ENCODE peak calls at places on chromosomes 7 and 10, in eight cellular contexts. One of them, this sample, is unnamed.
A peak's percentile ranks its signal among the peaks of the same experiment; 100 is the strongest.

GRCh38 chr7:153381275-153382119 is 621.9 kb downstream of the ACTR3B start:
- DNase-seq in HFFc6: no peak
- DNase-seq in mammary epithelial cell: peak; percentile 0
- DNase-seq in astrocyte of the spinal cord: no peak
- DNase-seq in endothelial cell: peak; percentile 38
- DNase-seq in osteocyte: peak; percentile 48
- DNase-seq in CD8-positive, alpha-beta T cell: no peak
- DNase-seq in choroid plexus epithelial cell: no peak
- DNase-seq in this sample: no peak

GRCh38 chr7:38448076-38448475 is 174.6 kb upstream of the TARP start:
- DNase-seq in choroid plexus epithelial cell: peak; percentile 41
- DNase-seq in endothelial cell: no peak
- DNase-seq in osteocyte: no peak
- DNase-seq in CD8-positive, alpha-beta T cell: no peak
- DNase-seq in HFFc6: no peak
- DNase-seq in astrocyte of the spinal cord: peak; percentile 62
- DNase-seq in mammary epithelial cell: no peak
- DNase-seq in this sample: peak; percentile 4

GRCh38 chr7:38978474-38978873 is 765 bp downstream of the POU6F2 start:
- DNase-seq in osteocyte: no peak
- DNase-seq in CD8-positive, alpha-beta T cell: no peak
- DNase-seq in HFFc6: no peak
- DNase-seq in choroid plexus epithelial cell: no peak
- DNase-seq in endothelial cell: no peak
- DNase-seq in mammary epithelial cell: no peak
- DNase-seq in astrocyte of the spinal cord: no peak
- DNase-seq in this sample: no peak

GRCh38 chr7:151777913-151778670 is 98.8 kb downstream of the PRKAG2 start:
- DNase-seq in osteocyte: no peak
- DNase-seq in mammary epithelial cell: no peak
- DNase-seq in choroid plexus epithelial cell: no peak
- DNase-seq in endothelial cell: no peak
- DNase-seq in astrocyte of the spinal cord: no peak
- DNase-seq in CD8-positive, alpha-beta T cell: no peak
- DNase-seq in HFFc6: no peak
- DNase-seq in this sample: no peak

GRCh38 chr7:106393564-106393963 is 108.8 kb upstream of the NAMPT start:
- DNase-seq in endothelial cell: no peak
- DNase-seq in CD8-positive, alpha-beta T cell: no peak
- DNase-seq in astrocyte of the spinal cord: no peak
- DNase-seq in HFFc6: no peak
- DNase-seq in choroid plexus epithelial cell: no peak
- DNase-seq in osteocyte: no peak
- DNase-seq in mammary epithelial cell: no peak
- DNase-seq in this sample: no peak

GRCh38 chr7:5755704-5756131 is 25.7 kb downstream of the RNF216 start:
- DNase-seq in endothelial cell: no peak
- DNase-seq in HFFc6: peak; percentile 47
- DNase-seq in mammary epithelial cell: no peak
- DNase-seq in choroid plexus epithelial cell: peak; percentile 81
- DNase-seq in CD8-positive, alpha-beta T cell: no peak
- DNase-seq in osteocyte: no peak
- DNase-seq in astrocyte of the spinal cord: peak; percentile 56
- DNase-seq in this sample: peak; percentile 87

GRCh38 chr10:522350-522749 is 167.1 kb downstream of the DIP2C start:
- DNase-seq in mammary epithelial cell: no peak
- DNase-seq in osteocyte: no peak
- DNase-seq in HFFc6: no peak
- DNase-seq in endothelial cell: no peak
- DNase-seq in choroid plexus epithelial cell: no peak
- DNase-seq in CD8-positive, alpha-beta T cell: no peak
- DNase-seq in astrocyte of the spinal cord: no peak
- DNase-seq in this sample: no peak

GRCh38 chr7:80491462-80491861 is 20.4 kb downstream of the GNAT3 start:
- DNase-seq in HFFc6: no peak
- DNase-seq in osteocyte: no peak
- DNase-seq in astrocyte of the spinal cord: no peak
- DNase-seq in endothelial cell: no peak
- DNase-seq in CD8-positive, alpha-beta T cell: no peak
- DNase-seq in mammary epithelial cell: no peak
- DNase-seq in choroid plexus epithelial cell: no peak
- DNase-seq in this sample: no peak

GRCh38 chr10:44233561-44234470 is 151.1 kb downstream of the CXCL12 start:
- DNase-seq in CD8-positive, alpha-beta T cell: no peak
- DNase-seq in choroid plexus epithelial cell: peak; percentile 37
- DNase-seq in mammary epithelial cell: no peak
- DNase-seq in osteocyte: no peak
- DNase-seq in astrocyte of the spinal cord: no peak
- DNase-seq in HFFc6: no peak
- DNase-seq in endothelial cell: peak; percentile 66
- DNase-seq in this sample: no peak

GRCh38 chr7:95046494-95047240 is 139.3 kb downstream of the PPP1R9A start:
- DNase-seq in endothelial cell: no peak
- DNase-seq in osteocyte: no peak
- DNase-seq in HFFc6: no peak
- DNase-seq in astrocyte of the spinal cord: peak; percentile 22
- DNase-seq in mammary epithelial cell: no peak
- DNase-seq in CD8-positive, alpha-beta T cell: no peak
- DNase-seq in choroid plexus epithelial cell: no peak
- DNase-seq in this sample: no peak

GRCh38 chr7:5997210-5997808 is 11.5 kb downstream of the PMS2 start:
- DNase-seq in astrocyte of the spinal cord: peak; percentile 74
- DNase-seq in mammary epithelial cell: peak; percentile 36
- DNase-seq in choroid plexus epithelial cell: peak; percentile 86
- DNase-seq in osteocyte: peak; percentile 76
- DNase-seq in endothelial cell: peak; percentile 23
- DNase-seq in HFFc6: peak; percentile 49
- DNase-seq in CD8-positive, alpha-beta T cell: peak; percentile 54
- DNase-seq in this sample: peak; percentile 82

GRCh38 chr7:88964418-88964817 is 168.9 kb upstream of the TEX47 start:
- DNase-seq in mammary epithelial cell: no peak
- DNase-seq in astrocyte of the spinal cord: no peak
- DNase-seq in HFFc6: no peak
- DNase-seq in CD8-positive, alpha-beta T cell: no peak
- DNase-seq in osteocyte: no peak
- DNase-seq in choroid plexus epithelial cell: no peak
- DNase-seq in endothelial cell: no peak
- DNase-seq in this sample: no peak

GRCh38 chr7:92854501-92855238 is 18.3 kb upstream of the CDK6 start:
- DNase-seq in astrocyte of the spinal cord: no peak
- DNase-seq in endothelial cell: no peak
- DNase-seq in osteocyte: no peak
- DNase-seq in mammary epithelial cell: no peak
- DNase-seq in HFFc6: no peak
- DNase-seq in choroid plexus epithelial cell: no peak
- DNase-seq in CD8-positive, alpha-beta T cell: no peak
- DNase-seq in this sample: peak; percentile 31

GRCh38 chr10:117946525-117947070 is 100.1 kb downstream of the RAB11FIP2 start:
- DNase-seq in endothelial cell: no peak
- DNase-seq in choroid plexus epithelial cell: peak; percentile 7
- DNase-seq in osteocyte: no peak
- DNase-seq in CD8-positive, alpha-beta T cell: no peak
- DNase-seq in mammary epithelial cell: peak; percentile 73
- DNase-seq in HFFc6: no peak
- DNase-seq in astrocyte of the spinal cord: peak; percentile 57
- DNase-seq in this sample: no peak

GRCh38 chr7:587769-588168 is 68.1 kb upstream of the PDGFA start:
- DNase-seq in endothelial cell: no peak
- DNase-seq in mammary epithelial cell: no peak
- DNase-seq in HFFc6: peak; percentile 57
- DNase-seq in choroid plexus epithelial cell: no peak
- DNase-seq in osteocyte: no peak
- DNase-seq in CD8-positive, alpha-beta T cell: no peak
- DNase-seq in astrocyte of the spinal cord: no peak
- DNase-seq in this sample: no peak

GRCh38 chr10:29555746-29556481 is 78.9 kb downstream of the SVIL start:
- DNase-seq in osteocyte: no peak
- DNase-seq in astrocyte of the spinal cord: peak; percentile 71
- DNase-seq in endothelial cell: no peak
- DNase-seq in choroid plexus epithelial cell: peak; percentile 65
- DNase-seq in CD8-positive, alpha-beta T cell: no peak
- DNase-seq in HFFc6: peak; percentile 55
- DNase-seq in mammary epithelial cell: peak; percentile 63
- DNase-seq in this sample: peak; percentile 82

GRCh38 chr10:61733358-61733940 is 70.7 kb downstream of the CABCOCO1 start:
- DNase-seq in CD8-positive, alpha-beta T cell: no peak
- DNase-seq in choroid plexus epithelial cell: peak; percentile 80
- DNase-seq in endothelial cell: peak; percentile 41
- DNase-seq in astrocyte of the spinal cord: peak; percentile 64
- DNase-seq in mammary epithelial cell: peak; percentile 19
- DNase-seq in osteocyte: no peak
- DNase-seq in HFFc6: peak; percentile 41
- DNase-seq in this sample: peak; percentile 77

GRCh38 chr10:85228726-85229125 is 900.3 kb downstream of the CCSER2 start:
- DNase-seq in osteocyte: no peak
- DNase-seq in CD8-positive, alpha-beta T cell: no peak
- DNase-seq in choroid plexus epithelial cell: no peak
- DNase-seq in astrocyte of the spinal cord: no peak
- DNase-seq in HFFc6: no peak
- DNase-seq in endothelial cell: no peak
- DNase-seq in mammary epithelial cell: no peak
- DNase-seq in this sample: no peak

GRCh38 chr7:50393076-50393475 is 57.1 kb downstream of the FIGNL1 start:
- DNase-seq in HFFc6: no peak
- DNase-seq in astrocyte of the spinal cord: no peak
- DNase-seq in endothelial cell: no peak
- DNase-seq in choroid plexus epithelial cell: no peak
- DNase-seq in mammary epithelial cell: no peak
- DNase-seq in osteocyte: no peak
- DNase-seq in CD8-positive, alpha-beta T cell: peak; percentile 23
- DNase-seq in this sample: no peak

GRCh38 chr7:138584696-138585095 is 116.5 kb downstream of the SVOPL start:
- DNase-seq in CD8-positive, alpha-beta T cell: no peak
- DNase-seq in osteocyte: no peak
- DNase-seq in astrocyte of the spinal cord: no peak
- DNase-seq in HFFc6: no peak
- DNase-seq in mammary epithelial cell: no peak
- DNase-seq in endothelial cell: no peak
- DNase-seq in choroid plexus epithelial cell: no peak
- DNase-seq in this sample: no peak

GRCh38 chr10:71241899-71242620 is 29.7 kb downstream of the UNC5B start:
- DNase-seq in HFFc6: no peak
- DNase-seq in osteocyte: no peak
- DNase-seq in mammary epithelial cell: no peak
- DNase-seq in CD8-positive, alpha-beta T cell: no peak
- DNase-seq in choroid plexus epithelial cell: no peak
- DNase-seq in endothelial cell: no peak
- DNase-seq in astrocyte of the spinal cord: no peak
- DNase-seq in this sample: no peak

DNA sequence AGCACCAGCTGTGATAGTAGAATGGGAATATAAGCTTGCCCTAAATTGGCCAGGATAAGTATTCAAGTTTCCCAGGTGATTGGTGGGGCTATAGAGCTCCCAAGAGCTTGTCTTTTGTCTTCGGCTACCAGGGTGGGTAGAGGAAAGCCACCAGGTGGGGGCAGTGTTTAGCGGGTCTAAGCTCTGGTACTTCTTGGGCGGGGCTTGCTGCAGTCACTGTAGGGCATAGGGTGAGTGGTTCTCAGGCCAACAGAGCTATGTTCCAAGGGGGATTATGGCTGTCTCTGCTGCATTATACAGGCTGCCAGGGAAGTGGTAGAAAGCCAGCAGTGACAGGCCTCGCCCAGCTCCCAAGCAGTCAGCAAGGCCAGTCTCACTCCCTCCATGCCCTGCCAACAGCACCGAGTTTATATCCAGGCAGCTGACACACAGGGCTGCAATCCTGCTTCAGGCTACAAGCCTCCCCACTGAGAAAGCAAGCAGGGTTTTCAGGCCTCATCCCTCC is 110.7 kb downstream of the ZNF467 start:
- DNase-seq in osteocyte: no peak
- DNase-seq in HFFc6: peak; percentile 44
- DNase-seq in mammary epithelial cell: peak; percentile 67
- DNase-seq in CD8-positive, alpha-beta T cell: peak; percentile 59
- DNase-seq in astrocyte of the spinal cord: peak; percentile 33
- DNase-seq in choroid plexus epithelial cell: peak; percentile 64
- DNase-seq in endothelial cell: peak; percentile 85
- DNase-seq in this sample: peak; percentile 60
- TF ChIP-seq CTCF in osteocyte: peak; percentile 57
- TF ChIP-seq CTCF in HFFc6: peak; percentile 78
- TF ChIP-seq CTCF in mammary epithelial cell: peak; percentile 80
- TF ChIP-seq CTCF in CD8-positive, alpha-beta T cell: no peak
- TF ChIP-seq CTCF in astrocyte of the spinal cord: peak; percentile 53
- TF ChIP-seq CTCF in choroid plexus epithelial cell: peak; percentile 68
- TF ChIP-seq CTCF in endothelial cell: peak; percentile 60
- TF ChIP-seq CTCF in this sample: peak; percentile 52

GRCh38 chr7:157824819-157825121 is 488.0 kb downstream of the DNAJB6 start:
- DNase-seq in astrocyte of the spinal cord: no peak
- DNase-seq in choroid plexus epithelial cell: no peak
- DNase-seq in endothelial cell: no peak
- DNase-seq in osteocyte: no peak
- DNase-seq in CD8-positive, alpha-beta T cell: no peak
- DNase-seq in mammary epithelial cell: no peak
- DNase-seq in HFFc6: no peak
- DNase-seq in this sample: no peak
- TF ChIP-seq CTCF in astrocyte of the spinal cord: no peak
- TF ChIP-seq CTCF in choroid plexus epithelial cell: no peak
- TF ChIP-seq CTCF in endothelial cell: no peak
- TF ChIP-seq CTCF in osteocyte: no peak
- TF ChIP-seq CTCF in CD8-positive, alpha-beta T cell: no peak
- TF ChIP-seq CTCF in mammary epithelial cell: no peak
- TF ChIP-seq CTCF in HFFc6: no peak
- TF ChIP-seq CTCF in this sample: no peak

GRCh38 chr7:128954830-128955797 is 17.4 kb downstream of the IRF5 start:
- DNase-seq in endothelial cell: no peak
- DNase-seq in mammary epithelial cell: peak; percentile 55
- DNase-seq in choroid plexus epithelial cell: peak; percentile 47
- DNase-seq in HFFc6: peak; percentile 62
- DNase-seq in osteocyte: no peak
- DNase-seq in CD8-positive, alpha-beta T cell: no peak
- DNase-seq in astrocyte of the spinal cord: peak; percentile 69
- DNase-seq in this sample: peak; percentile 78
- TF ChIP-seq CTCF in endothelial cell: no peak
- TF ChIP-seq CTCF in mammary epithelial cell: no peak
- TF ChIP-seq CTCF in choroid plexus epithelial cell: no peak
- TF ChIP-seq CTCF in HFFc6: no peak
- TF ChIP-seq CTCF in osteocyte: no peak
- TF ChIP-seq CTCF in CD8-positive, alpha-beta T cell: no peak
- TF ChIP-seq CTCF in astrocyte of the spinal cord: no peak
- TF ChIP-seq CTCF in this sample: no peak

DNA sequence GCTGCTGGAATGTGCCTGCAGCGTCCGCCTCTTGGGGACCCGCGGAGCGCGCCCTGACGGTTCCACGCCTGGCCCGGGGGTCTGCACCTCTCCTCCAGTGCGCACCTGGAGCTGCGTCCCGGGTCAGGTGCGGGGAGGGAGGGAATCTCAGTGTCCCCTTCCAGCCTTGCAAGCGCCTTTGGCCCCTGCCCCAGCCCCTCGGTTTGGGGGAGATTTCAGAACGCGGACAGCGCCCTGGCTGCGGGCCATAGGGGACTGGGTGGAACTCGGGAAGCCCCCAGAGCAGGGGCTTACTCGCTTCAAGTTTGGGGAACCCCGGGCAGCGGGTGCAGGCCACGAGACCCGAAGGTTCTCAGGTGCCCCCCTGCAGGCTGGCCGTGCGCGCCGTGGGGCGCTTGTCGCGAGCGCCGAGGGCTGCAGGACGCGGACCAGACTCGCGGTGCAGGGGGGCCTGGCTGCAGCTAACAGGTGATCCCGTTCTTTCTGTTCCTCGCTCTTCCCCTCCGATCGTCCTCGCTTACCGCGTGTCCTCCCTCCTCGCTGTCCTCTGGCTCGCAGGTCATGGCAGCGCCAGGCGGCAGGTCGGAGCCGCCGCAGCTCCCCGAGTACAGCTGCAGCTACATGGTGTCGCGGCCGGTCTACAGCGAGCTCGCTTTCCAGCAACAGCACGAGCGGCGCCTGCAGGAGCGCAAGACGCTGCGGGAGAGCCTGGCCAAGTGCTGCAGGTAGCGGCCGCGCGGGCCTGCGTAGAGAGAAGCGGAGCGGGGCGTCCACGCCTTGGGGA is 645 bp downstream of the SLC26A4 start:
- DNase-seq in choroid plexus epithelial cell: peak; percentile 61
- DNase-seq in endothelial cell: peak; percentile 53
- DNase-seq in mammary epithelial cell: peak; percentile 70
- DNase-seq in astrocyte of the spinal cord: peak; percentile 52
- DNase-seq in osteocyte: no peak
- DNase-seq in CD8-positive, alpha-beta T cell: peak; percentile 27
- DNase-seq in HFFc6: peak; percentile 27
- DNase-seq in this sample: peak; percentile 35
- TF ChIP-seq CTCF in choroid plexus epithelial cell: peak; percentile 34
- TF ChIP-seq CTCF in endothelial cell: no peak
- TF ChIP-seq CTCF in mammary epithelial cell: peak; percentile 33
- TF ChIP-seq CTCF in astrocyte of the spinal cord: peak; percentile 27
- TF ChIP-seq CTCF in osteocyte: no peak
- TF ChIP-seq CTCF in CD8-positive, alpha-beta T cell: no peak
- TF ChIP-seq CTCF in HFFc6: no peak
- TF ChIP-seq CTCF in this sample: peak; percentile 10